ENCODE peak calls at places on chromosomes 13 and 19, in six cellular contexts. A is IMR-90, H is neuronal stem cell, S is H1, X is H9, O is trophoblast cell. W is an unnamed sample.

GRCh38 chr13:95707035-95707434 is 30.1 kb downstream of the DNAJC3 start:
- DNase-seq in A (no peak), H (no peak), S (no peak), X (no peak), O (no peak), W (no peak)

GRCh38 chr13:44266772-44267171 is 106.9 kb upstream of the SERP2 start:
- DNase-seq in A (no peak), H (no peak), S (no peak), X (no peak), O (no peak), W (no peak)

GRCh38 chr13:62088155-62088554 is 672.5 kb upstream of the PCDH20 start:
- DNase-seq in A (no peak), H (no peak), S (no peak), X (no peak), O (no peak), W (no peak)

GRCh38 chr13:55000844-55001243 is 1972.2 kb downstream of the OLFM4 start:
- DNase-seq in A (no peak), H (no peak), S (no peak), X (peak), O (no peak), W (no peak)

GRCh38 chr19:492091-492531 is 4.2 kb upstream of the MADCAM1 start:
- DNase-seq in A (no peak), H (no peak), S (no peak), X (peak), O (peak), W (peak)

GRCh38 chr19:38815059-38816001 is 2.6 kb upstream of the LGALS4 start:
- DNase-seq in A (no peak), H (no peak), S (no peak), X (peak), O (no peak), W (no peak)

GRCh38 chr19:3556978-3557460 is 367 bp downstream of the MFSD12 start:
- DNase-seq in A (peak), H (no peak), S (no peak), X (peak), O (peak), W (peak)

GRCh38 chr13:54775501-54776191 is 1747.0 kb downstream of the OLFM4 start:
- DNase-seq in A (no peak), H (no peak), S (no peak), X (no peak), O (no peak), W (no peak)

GRCh38 chr13:26502826-26503225 is 54.7 kb upstream of the WASF3 start:
- DNase-seq in A (peak), H (no peak), S (no peak), X (peak), O (no peak), W (peak)

GRCh38 chr13:49584771-49585182 is 581 bp downstream of the RCBTB1 start:
- DNase-seq in A (peak), H (peak), S (no peak), X (no peak), O (no peak), W (peak)

GRCh38 chr19:8334458-8335342 is 8.4 kb downstream of the KANK3 start:
- DNase-seq in A (peak), H (peak), S (no peak), X (peak), O (peak), W (peak)

DNA sequence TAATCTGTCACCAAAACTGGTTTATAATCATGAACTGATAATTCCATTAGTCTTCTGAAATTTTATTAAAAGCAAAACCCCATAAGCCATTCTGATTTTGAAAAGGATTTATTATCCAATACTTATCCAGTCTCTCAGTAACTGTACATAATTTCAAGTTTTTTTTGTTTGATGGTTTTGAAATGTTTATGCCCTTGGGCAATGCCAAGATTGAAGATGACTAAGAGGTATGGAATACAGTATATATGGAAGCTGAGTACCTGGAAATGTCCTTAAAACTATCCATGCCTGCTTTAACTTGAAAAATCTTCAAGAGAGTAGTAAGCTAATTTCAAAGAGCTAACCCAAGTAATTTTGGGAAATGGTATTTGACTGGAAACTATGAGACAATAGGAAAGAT is 1.8 kb upstream of the NEK5 start:
- DNase-seq in A (no peak), H (no peak), S (no peak), X (no peak), O (no peak), W (no peak)
- H3K4ac ChIP-seq in A (no peak), H (no peak), S (no peak), X (no peak), O (no peak), W (no peak)

DNA sequence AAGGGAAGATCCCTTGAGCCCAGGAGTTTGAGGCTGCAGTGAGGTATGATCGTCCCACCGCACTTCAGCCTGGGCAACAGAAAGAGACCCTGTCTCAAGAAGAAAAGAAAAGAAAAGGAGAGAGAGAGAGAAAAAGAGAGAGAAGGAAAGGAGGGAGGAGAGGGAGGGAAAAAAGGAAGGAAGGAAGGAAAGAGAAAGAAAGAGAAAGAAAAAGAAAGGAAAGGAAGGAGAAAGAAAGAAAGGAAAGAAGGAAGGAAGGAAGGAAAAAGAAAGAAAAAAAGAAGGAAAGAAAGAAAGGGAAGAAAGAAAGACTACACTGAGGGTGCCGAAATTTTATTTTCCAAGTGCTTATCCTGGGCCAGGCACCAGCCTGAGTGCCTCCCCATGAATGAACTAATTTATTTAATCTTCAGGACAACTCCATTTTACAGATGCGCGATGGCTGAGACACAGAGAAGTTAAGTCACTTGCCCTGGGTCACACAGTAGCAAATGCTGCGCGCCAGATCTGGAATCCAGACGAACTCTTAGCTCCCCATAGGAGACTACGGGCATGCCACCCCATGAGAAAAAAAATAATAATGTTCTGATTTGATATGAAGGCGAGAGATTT is 2.7 kb downstream of the CDC42EP5 start:
- DNase-seq in A (no peak), H (no peak), S (no peak), X (no peak), O (no peak), W (no peak)
- H4K91ac ChIP-seq in A (no peak), H (no peak), S (no peak), X (no peak), O (no peak), W (no peak)

DNA sequence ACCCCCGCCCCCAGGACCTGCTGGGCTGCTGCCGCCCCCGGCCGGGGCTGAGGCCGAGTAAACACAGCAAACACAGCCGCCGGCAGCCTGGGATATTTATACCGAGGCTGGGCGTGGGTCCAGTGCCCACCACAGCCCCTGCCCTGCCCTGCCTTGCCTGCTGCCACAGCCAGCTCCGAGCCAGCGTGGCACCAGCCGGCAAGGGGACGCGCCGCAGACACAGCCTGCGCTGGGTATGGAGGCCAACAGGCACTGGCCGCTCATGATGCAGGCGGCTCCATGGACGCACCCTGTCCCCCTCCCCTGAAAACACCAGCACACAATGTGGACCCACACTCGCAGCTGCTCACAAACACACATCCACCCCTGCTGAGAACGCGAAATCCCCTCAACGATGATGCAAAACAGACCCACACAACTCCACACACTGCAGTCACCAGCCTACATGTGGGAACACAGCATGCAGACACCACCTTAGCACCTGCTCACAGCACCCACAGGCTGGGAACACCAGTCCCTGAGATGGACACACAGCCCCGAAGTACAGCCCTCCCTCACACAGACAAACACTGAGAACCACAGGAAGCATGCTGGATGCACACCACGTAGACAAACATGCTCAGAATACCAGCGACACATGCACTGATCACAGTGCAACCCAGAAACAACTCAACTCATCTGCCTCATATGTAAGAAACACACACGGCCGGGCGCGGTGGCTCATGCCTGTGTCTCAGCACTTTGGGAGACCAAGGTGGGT is 16.2 kb downstream of the CCDC97 start:
- DNase-seq in A (peak), H (no peak), S (no peak), X (no peak), O (no peak), W (peak)
- H2BK120ac ChIP-seq in A (peak), H (no peak), S (peak), X (no peak), O (peak), W (peak)

GRCh38 chr19:40799558-40800338 is 757 bp downstream of the EGLN2 start:
- DNase-seq in A (no peak), H (no peak), S (no peak), X (no peak), O (no peak), W (peak)

GRCh38 chr19:40798223-40798996 is 581 bp upstream of the EGLN2 start:
- DNase-seq in A (peak), H (peak), S (peak), X (peak), O (peak), W (peak)

GRCh38 chr19:40797963-40798222 is 1.1 kb upstream of the EGLN2 start:
- DNase-seq in A (no peak), H (no peak), S (no peak), X (no peak), O (no peak), W (no peak)

GRCh38 chr19:40800339-40800996 is 1.5 kb downstream of the EGLN2 start:
- DNase-seq in A (no peak), H (no peak), S (no peak), X (no peak), O (no peak), W (no peak)

GRCh38 chr19:40798997-40799557 is at the start of gene EGLN2:
- DNase-seq in A (no peak), H (no peak), S (no peak), X (no peak), O (no peak), W (no peak)
- H3K4ac ChIP-seq in A (peak), H (peak), S (no peak), X (no peak), O (peak), W (peak)

DNA sequence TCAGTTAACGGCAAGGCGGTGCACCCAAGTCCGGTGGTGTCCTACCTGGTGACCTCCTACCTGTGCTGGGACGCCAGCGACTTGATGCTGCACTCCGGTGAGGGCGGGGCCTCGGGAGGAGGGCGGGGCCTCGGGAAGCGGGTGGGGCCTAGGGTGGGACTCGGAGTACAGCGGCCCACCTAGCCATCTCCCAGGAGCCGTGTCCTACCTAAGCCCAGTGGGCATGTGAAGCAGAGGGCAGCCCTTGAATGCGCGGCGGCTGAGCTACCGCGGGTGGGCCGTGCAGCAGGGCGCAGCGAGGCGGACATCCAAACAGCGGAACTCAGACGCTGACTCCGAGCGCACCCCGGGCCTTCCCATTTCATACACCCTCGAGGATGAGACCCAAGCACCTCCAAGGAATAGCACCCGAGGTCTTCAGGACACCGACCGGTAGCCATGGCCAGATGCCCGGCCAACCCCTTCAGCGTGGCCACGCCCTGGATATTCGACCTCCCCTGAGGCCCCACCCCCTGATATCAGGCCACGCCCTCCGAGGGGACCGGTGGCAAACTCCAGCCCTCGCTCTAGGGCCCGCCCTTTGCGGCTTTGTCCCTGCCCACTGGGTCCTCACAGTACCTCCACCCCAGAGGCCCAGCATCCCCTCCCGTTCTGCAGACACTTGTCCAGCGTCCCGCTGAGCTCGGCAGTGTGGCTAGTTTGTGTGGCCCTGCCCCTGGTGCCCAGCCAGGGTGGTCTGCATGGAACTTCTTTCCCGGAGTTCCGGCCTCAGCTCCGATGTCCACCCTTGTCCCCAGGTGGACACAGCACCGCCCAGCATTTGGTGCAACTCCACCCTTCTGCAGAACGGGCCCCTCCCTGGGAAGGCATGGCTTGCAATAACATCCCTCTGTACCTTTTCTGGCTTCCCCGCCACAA is 5.4 kb downstream of the KLK1 start:
- DNase-seq in A (no peak), H (peak), S (peak), X (peak), O (no peak), W (peak)
- H4K91ac ChIP-seq in A (no peak), H (no peak), S (no peak), X (no peak), O (no peak), W (no peak)

GRCh38 chr19:13873776-13874515 is 3.0 kb upstream of the NANOS3 start:
- DNase-seq in A (no peak), H (no peak), S (no peak), X (no peak), O (no peak), W (no peak)

GRCh38 chr19:13872339-13872694 is 4.6 kb upstream of the NANOS3 start:
- DNase-seq in A (no peak), H (no peak), S (no peak), X (no peak), O (no peak), W (no peak)

GRCh38 chr19:13875824-13876223 is 1.1 kb upstream of the NANOS3 start:
- DNase-seq in A (no peak), H (no peak), S (no peak), X (no peak), O (no peak), W (no peak)

GRCh38 chr19:13869324-13869723 is 7.6 kb upstream of the NANOS3 start:
- DNase-seq in A (no peak), H (no peak), S (no peak), X (no peak), O (no peak), W (no peak)

DNA sequence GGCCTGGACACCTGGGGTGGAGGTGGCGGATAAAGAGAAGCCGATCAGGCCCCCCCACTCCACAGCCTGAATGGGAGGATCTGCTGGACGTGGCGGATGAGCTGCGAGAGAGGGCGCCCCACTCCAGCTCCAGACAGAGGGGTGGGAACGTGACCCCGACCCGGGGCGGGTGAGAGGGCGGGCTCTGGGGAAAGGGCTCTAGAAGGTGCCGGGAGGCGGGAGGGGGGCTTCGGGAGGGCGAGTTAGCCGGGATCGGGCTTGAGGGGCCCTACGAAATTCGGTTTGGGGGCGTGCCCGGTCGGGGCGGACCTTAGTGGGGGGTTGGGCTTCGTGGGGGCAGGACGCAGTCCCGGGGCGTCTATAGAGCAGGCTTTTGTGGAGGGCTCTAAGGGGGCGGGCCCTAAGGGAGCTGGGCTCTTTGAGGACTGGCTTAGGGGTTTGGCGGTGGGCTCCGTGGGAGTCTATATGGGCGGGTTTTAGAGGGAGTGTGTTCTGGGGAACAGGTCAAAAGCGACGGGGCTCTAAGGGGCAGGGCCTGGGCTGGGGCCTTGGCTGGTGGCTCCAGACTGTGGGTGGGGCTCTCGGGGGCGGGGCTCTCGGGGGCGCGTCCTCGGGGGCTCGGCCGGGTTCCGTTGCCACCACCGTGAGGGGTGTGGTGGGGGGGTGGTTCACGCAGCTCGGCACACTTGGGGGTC is 4.1 kb upstream of the NANOS3 start:
- DNase-seq in A (no peak), H (peak), S (no peak), X (peak), O (no peak), W (no peak)
- H2BK120ac ChIP-seq in A (no peak), H (no peak), S (no peak), X (no peak), O (peak), W (no peak)

W was measured in mesenchymal stem cell.